ENCODE peak calls at places on chromosomes 2 and 18, in four cellular contexts. D is upper lobe of left lung, U is K562, N is fibroblast of lung. R is an unnamed sample.

GRCh38 chr18:63071566-63072175 is 247.9 kb downstream of the BCL2 start:
- DNase-seq in U (no peak), D (no peak), N (no peak), R (no peak)

GRCh38 chr2:16250056-16250425 is 309.7 kb downstream of the MYCN start:
- DNase-seq in U (no peak), N (no peak), D (no peak), R (no peak)

GRCh38 chr2:219252570-219252899 is 508 bp upstream of the TUBA4B start:
- DNase-seq in U (peak), N (no peak), D (no peak), R (no peak)

GRCh38 chr18:28041366-28041765 is 135.6 kb downstream of the CDH2 start:
- DNase-seq in N (peak), U (no peak), D (no peak), R (no peak)

GRCh38 chr2:127293386-127293757 is 572 bp downstream of the ERCC3 start:
- DNase-seq in U (peak), N (peak), D (peak), R (peak)

GRCh38 chr2:137050949-137051348 is 285.6 kb downstream of the THSD7B start:
- DNase-seq in N (no peak), U (no peak), D (no peak), R (no peak)

GRCh38 chr2:173667415-173667814 is 297.8 kb downstream of the SP3 start:
- DNase-seq in N (no peak), U (no peak), D (no peak), R (no peak)

GRCh38 chr18:79825913-79826312 is 28.2 kb downstream of the KCNG2 start:
- DNase-seq in U (no peak), N (no peak), D (no peak), R (no peak)

GRCh38 chr2:2806711-2807110 is 475.6 kb upstream of the MYT1L start:
- DNase-seq in D (no peak), N (no peak), U (no peak), R (no peak)

GRCh38 chr18:35524236-35524635 is 26.5 kb upstream of the INO80C start:
- DNase-seq in D (no peak), U (no peak), N (no peak), R (no peak)

GRCh38 chr2:42350434-42351063 is 10.5 kb downstream of the COX7A2L start:
- DNase-seq in D (no peak), N (no peak), U (no peak), R (no peak)

GRCh38 chr2:85264471-85264870 is 63.3 kb downstream of the TGOLN2 start:
- DNase-seq in U (no peak), N (peak), D (no peak), R (no peak)

GRCh38 chr2:153235516-153235915 is 243.0 kb downstream of the RPRM start:
- DNase-seq in N (no peak), D (no peak), U (no peak), R (no peak)

GRCh38 chr2:99406137-99406536 is 68.9 kb downstream of the EIF5B start:
- DNase-seq in D (no peak), U (no peak), N (no peak), R (no peak)

GRCh38 chr18:74196220-74197119 is 48.1 kb downstream of the TIMM21 start:
- DNase-seq in N (peak), U (peak), D (no peak), R (peak)

GRCh38 chr2:172273910-172274571 is 153.3 kb upstream of the ITGA6 start:
- DNase-seq in N (no peak), D (no peak), U (no peak), R (no peak)

GRCh38 chr2:128369126-128369555 is 50.5 kb upstream of the HS6ST1 start:
- DNase-seq in D (peak), N (no peak), U (no peak), R (no peak)

GRCh38 chr2:154195644-154196221 is 324.0 kb downstream of the GALNT13 start:
- DNase-seq in U (no peak), D (no peak), N (no peak), R (no peak)

GRCh38 chr2:127196998-127197397 is 23.1 kb downstream of the CYP27C1 start:
- DNase-seq in N (no peak), U (peak), D (no peak), R (no peak)

GRCh38 chr2:11774600-11774999 is 28.2 kb downstream of the LPIN1 start:
- DNase-seq in D (no peak), N (no peak), U (no peak), R (no peak)

GRCh38 chr2:119323459-119323858 is 43.2 kb downstream of the C2orf76 start:
- DNase-seq in U (no peak), D (no peak), N (no peak), R (no peak)

GRCh38 chr2:236939751-236940229 is 145.9 kb upstream of the COPS8 start:
- DNase-seq in D (peak), U (no peak), N (peak), R (no peak)

GRCh38 chr2:239157766-239158165 is 243.1 kb downstream of the HDAC4 start:
- DNase-seq in U (peak), N (no peak), D (peak), R (peak)

GRCh38 chr2:66573412-66573811 is 138.5 kb downstream of the MEIS1 start:
- DNase-seq in N (no peak), U (no peak), D (no peak), R (no peak)

GRCh38 chr2:230846360-230846759 is 18.4 kb upstream of the ITM2C start:
- DNase-seq in U (no peak), N (no peak), D (no peak), R (no peak)

GRCh38 chr2:7646661-7647060 is 729.4 kb downstream of the RNF144A start:
- DNase-seq in N (peak), U (no peak), D (no peak), R (no peak)

GRCh38 chr2:7646024-7646423 is 728.8 kb downstream of the RNF144A start:
- DNase-seq in D (no peak), N (no peak), U (no peak), R (no peak)

GRCh38 chr2:7653617-7654016 is 736.4 kb downstream of the RNF144A start:
- DNase-seq in N (no peak), U (no peak), D (no peak), R (no peak)

GRCh38 chr2:7649461-7650228 is 732.4 kb downstream of the RNF144A start:
- DNase-seq in U (no peak), D (no peak), N (no peak), R (no peak)

GRCh38 chr2:7648381-7648780 is 731.2 kb downstream of the RNF144A start:
- DNase-seq in D (no peak), U (no peak), N (no peak), R (no peak)
- TF ChIP-seq CTCF in D (no peak), U (no peak), N (no peak), R (no peak)

GRCh38 chr2:162153608-162154224 is 1.7 kb upstream of the GCG start:
- DNase-seq in D (no peak), N (peak), U (peak), R (peak)
- TF ChIP-seq CTCF in D (peak), N (peak), U (peak), R (peak)

DNA sequence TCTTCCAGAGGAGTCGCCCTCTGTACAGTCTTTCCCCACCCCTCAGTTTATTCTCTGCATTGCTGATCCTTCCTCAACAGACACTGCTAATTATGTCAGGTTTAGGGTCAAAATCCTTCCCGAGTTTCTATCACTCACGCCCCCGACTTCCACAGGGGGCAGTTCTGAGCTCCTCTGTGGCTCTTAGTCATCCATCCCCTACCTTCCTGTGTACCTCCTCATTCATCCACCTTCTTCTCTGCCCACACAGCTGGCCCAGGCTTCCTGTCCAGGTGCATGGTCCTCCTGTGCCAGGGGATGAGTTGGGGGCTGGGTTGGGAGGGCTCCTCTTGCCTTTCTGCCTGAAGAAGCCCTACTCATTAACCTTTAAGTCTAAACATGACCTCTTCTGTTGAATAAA is 202.9 kb downstream of the ARL4C start:
- DNase-seq in N (no peak), D (no peak), U (no peak), R (no peak)
- TF ChIP-seq CTCF in N (no peak), D (no peak), U (no peak), R (no peak)

DNA sequence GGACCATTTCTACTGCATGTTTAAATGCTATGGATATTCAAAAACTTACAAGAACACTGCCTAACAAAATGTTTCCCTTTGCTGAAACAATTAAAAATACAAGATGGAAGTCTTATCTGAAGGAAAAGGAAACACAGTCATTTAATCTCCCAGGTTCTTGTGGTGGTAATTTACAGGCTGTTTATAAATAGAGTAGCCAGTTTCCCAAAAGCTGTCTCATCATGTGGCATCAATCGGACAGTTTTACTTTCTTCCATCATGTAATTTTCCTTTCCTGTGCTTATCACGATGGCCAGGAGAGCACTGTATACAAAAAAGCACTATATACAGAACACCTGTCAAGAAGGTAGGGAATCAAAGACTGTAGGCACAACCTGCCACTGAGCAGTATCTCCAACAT is 368.0 kb downstream of the ZEB2 start:
- DNase-seq in D (no peak), U (no peak), N (no peak), R (no peak)
- TF ChIP-seq CTCF in D (no peak), U (no peak), N (no peak), R (no peak)

GRCh38 chr2:183125659-183126341 is 1.6 kb downstream of the NUP35 start:
- DNase-seq in U (no peak), D (no peak), N (no peak), R (no peak)
- TF ChIP-seq CTCF in U (no peak), D (no peak), N (no peak), R (no peak)

DNA sequence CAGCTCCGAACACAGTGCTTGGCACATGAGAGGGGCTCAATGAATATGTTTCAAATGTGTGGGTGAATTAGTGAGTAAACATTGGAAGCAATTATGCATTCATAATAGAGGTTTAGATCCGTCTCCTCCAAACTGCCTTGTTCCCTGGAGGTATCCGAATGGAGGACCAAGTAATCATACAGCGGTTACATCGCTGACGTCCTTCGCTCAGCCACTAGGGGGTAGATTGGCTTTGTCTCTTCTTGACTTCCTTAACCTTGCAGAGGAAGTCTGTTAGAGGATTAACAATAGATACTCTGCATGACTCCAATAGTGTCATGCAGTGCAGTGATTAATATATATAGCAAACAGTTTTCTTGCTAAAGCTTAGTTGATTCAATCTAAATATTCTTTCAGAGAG is 517.0 kb downstream of the PTPRM start:
- DNase-seq in U (peak), D (no peak), N (peak), R (peak)
- TF ChIP-seq CTCF in U (peak), D (peak), N (peak), R (peak)

DNA sequence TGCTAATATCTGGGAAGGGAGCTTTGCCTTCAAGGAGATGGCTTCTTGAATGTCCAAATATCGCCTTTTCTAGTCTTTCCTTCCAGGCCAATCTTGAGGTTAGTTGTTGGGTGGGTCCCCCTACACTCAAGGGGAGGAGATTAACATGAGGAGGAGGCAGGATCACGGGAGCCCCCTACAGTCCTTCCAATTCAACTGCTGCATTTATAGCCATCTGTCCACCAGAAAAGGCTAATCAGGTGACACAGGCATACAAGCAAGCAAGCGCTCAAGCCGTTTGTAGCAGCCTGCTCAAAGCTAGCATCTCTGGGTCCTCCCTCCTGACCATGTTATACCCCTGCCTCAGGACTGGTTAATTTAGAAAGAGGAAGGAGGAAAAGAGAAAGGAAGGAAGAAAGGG is 87.6 kb downstream of the MRPS9 start:
- DNase-seq in U (no peak), D (no peak), N (no peak), R (no peak)
- TF ChIP-seq CTCF in U (peak), D (no peak), N (no peak), R (no peak)

GRCh38 chr2:21386666-21387065 is 262.9 kb downstream of the TDRD15 start:
- DNase-seq in D (no peak), N (no peak), U (no peak), R (no peak)
- TF ChIP-seq CTCF in D (no peak), N (no peak), U (no peak), R (no peak)

GRCh38 chr18:26568926-26569700 is 20.8 kb upstream of the KCTD1 start:
- DNase-seq in U (no peak), N (no peak), D (no peak), R (no peak)

GRCh38 chr18:26568513-26568912 is 20.2 kb upstream of the KCTD1 start:
- DNase-seq in N (no peak), D (no peak), U (no peak), R (no peak)

GRCh38 chr18:26565514-26565913 is 17.2 kb upstream of the KCTD1 start:
- DNase-seq in D (no peak), N (no peak), U (no peak), R (no peak)

GRCh38 chr18:26563024-26563423 is 14.7 kb upstream of the KCTD1 start:
- DNase-seq in N (no peak), U (no peak), D (no peak), R (no peak)

GRCh38 chr18:26566874-26567273 is 18.5 kb upstream of the KCTD1 start:
- DNase-seq in U (no peak), N (no peak), D (no peak), R (no peak)
- TF ChIP-seq CTCF in U (no peak), N (no peak), D (no peak), R (no peak)